ENCODE peak calls at places on chromosomes 3 and 15, in six cellular contexts. K, J, W, U, R and Z are unnamed samples.
A peak's percentile ranks its signal among the peaks of the same experiment; 100 is the strongest.

GRCh38 chr3:124360626-124361025 is 368.7 kb upstream of the ROPN1 start:
- DNase-seq in U (no peak), W (no peak), R (no peak), K (no peak), J (no peak), Z (no peak)

GRCh38 chr3:85254738-85255137 is 295.9 kb downstream of the CADM2 start:
- DNase-seq in J (peak; percentile 60), U (no peak), R (no peak), W (no peak), K (no peak), Z (no peak)

GRCh38 chr3:46917257-46917656 is 39.7 kb downstream of the PTH1R start:
- DNase-seq in U (no peak), W (no peak), K (peak; percentile 9), J (no peak), R (no peak), Z (peak; percentile 19)

GRCh38 chr3:23888617-23889228 is 28.1 kb downstream of the NKIRAS1 start:
- DNase-seq in U (no peak), W (no peak), J (peak; percentile 64), R (no peak), K (no peak), Z (no peak)

GRCh38 chr3:158492685-158493084 is 78.3 kb upstream of the MLF1 start:
- DNase-seq in W (no peak), R (no peak), J (no peak), K (no peak), U (no peak), Z (no peak)

GRCh38 chr15:88983861-88984429 is 70.8 kb upstream of the MFGE8 start:
- DNase-seq in R (no peak), J (no peak), W (no peak), U (no peak), K (no peak), Z (no peak)

GRCh38 chr3:183551930-183552329 is 3.6 kb downstream of the KLHL6 start:
- DNase-seq in W (no peak), K (no peak), R (no peak), J (no peak), U (no peak), Z (peak; percentile 61)

GRCh38 chr15:63109498-63110290 is 12.0 kb upstream of the LACTB start:
- DNase-seq in J (peak; percentile 73), U (no peak), W (no peak), K (no peak), R (no peak), Z (no peak)

GRCh38 chr15:28125673-28126651 is 26.8 kb upstream of the OCA2 start:
- DNase-seq in K (no peak), U (no peak), R (no peak), J (peak; percentile 64), W (no peak), Z (no peak)

GRCh38 chr15:39584662-39585393 is 3.9 kb downstream of the THBS1 start:
- DNase-seq in K (no peak), J (peak; percentile 28), R (no peak), W (no peak), U (peak; percentile 18), Z (no peak)

GRCh38 chr15:99115300-99116215 is 10.7 kb downstream of the SYNM start:
- DNase-seq in W (no peak), U (no peak), R (no peak), K (peak; percentile 33), J (no peak), Z (no peak)

GRCh38 chr3:100047455-100048141 is 66.7 kb downstream of the FILIP1L start:
- DNase-seq in K (no peak), R (no peak), J (peak; percentile 97), U (peak; percentile 80), W (no peak), Z (peak; percentile 49)

GRCh38 chr15:23823508-23823907 is 136.4 kb upstream of the NDN start:
- DNase-seq in W (no peak), U (no peak), J (no peak), K (no peak), R (no peak), Z (no peak)

GRCh38 chr15:101267320-101268104 is 9.8 kb downstream of the SELENOS start:
- DNase-seq in K (peak; percentile 74), W (no peak), U (peak; percentile 69), R (no peak), J (peak; percentile 91), Z (no peak)

GRCh38 chr3:19931767-19932188 is 2.2 kb downstream of the EFHB start:
- DNase-seq in U (no peak), K (no peak), J (no peak), W (no peak), R (no peak), Z (no peak)

GRCh38 chr3:47407896-47408838 is 27.3 kb downstream of the PTPN23 start:
- DNase-seq in W (no peak), K (no peak), J (no peak), R (no peak), U (no peak), Z (no peak)

GRCh38 chr3:197406266-197406665 is 107.9 kb upstream of the DLG1 start:
- DNase-seq in U (no peak), K (no peak), R (no peak), J (no peak), W (no peak), Z (no peak)

GRCh38 chr3:66487475-66487874 is 13.3 kb downstream of the LRIG1 start:
- DNase-seq in K (no peak), R (no peak), W (no peak), U (no peak), J (peak; percentile 65), Z (no peak)

DNA sequence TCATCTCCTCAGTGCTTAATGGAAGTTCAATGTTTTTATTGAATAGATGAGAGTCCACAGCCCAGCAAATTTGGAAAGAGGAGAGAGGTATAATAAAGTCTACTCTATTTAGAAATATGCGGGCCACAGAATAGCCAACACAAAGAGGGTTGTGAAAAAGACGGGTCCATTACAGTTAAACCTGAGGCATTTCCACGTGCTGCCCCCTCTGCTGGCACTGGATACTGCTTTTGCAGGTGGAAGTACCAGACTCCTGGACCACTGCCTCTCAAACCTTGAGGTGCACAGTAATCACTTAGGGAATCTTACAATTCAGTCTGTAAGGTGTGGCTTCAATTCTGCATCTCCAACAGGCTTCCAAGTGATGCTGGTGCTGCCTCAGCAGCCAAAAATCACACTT is 3.0 kb upstream of the TFDP2 start:
- DNase-seq in W (no peak), J (no peak), U (no peak), K (no peak), R (no peak), Z (no peak)
- TF ChIP-seq CTCF in W (no peak), J (no peak), U (peak; percentile 8), K (no peak), R (peak; percentile 53), Z (no peak)

DNA sequence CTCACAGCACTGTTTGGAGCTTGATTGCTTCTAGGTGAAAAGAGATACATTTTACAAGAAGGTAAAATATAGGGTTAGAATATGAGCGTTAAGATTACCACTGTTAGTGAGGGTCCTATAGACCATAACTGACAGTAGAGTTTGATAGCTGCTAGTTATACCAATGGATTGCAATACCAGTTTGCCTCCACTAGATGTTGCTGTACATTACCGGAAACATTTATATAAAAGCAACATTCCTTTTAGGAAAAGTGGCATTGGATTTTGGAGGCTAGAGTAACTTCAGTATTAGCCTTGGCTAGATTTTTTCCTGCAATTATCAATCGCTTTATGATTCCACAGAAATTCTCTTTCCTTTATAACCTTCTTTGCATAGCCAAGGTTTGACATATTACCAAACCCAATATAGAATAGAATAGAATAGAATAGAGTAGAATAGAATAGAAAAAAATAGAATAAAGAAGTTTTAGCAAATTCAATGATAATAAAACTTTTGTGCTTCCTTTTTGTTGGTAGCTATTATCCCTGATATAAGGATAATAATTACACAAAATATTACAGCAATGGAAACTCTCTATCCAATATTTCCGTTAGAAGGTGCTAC is 1093.6 kb upstream of the ALCAM start:
- DNase-seq in R (no peak), J (peak; percentile 53), W (no peak), K (no peak), U (no peak), Z (no peak)
- TF ChIP-seq CTCF in R (peak; percentile 77), J (peak; percentile 84), W (peak; percentile 47), K (peak; percentile 36), U (peak; percentile 62), Z (peak; percentile 37)

DNA sequence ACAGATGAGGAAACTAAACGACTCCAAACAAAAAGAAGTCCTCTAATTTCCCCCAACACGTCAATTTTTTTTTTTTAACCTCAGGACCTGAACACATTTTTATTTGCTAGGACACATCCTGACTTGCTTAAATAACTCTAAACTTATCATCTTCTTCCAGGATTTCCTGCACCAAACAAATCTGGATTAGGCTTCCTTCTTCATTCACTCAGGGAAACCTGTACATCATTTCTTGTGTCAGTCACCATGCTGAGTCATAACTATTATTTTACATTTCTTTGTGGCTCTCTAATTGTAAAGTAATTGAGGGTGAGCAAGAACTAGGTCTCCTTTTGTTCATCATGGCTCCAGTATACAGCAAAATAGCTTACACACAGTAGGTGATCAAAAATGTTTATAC is 433.4 kb upstream of the GBE1 start:
- DNase-seq in K (no peak), W (no peak), J (no peak), R (no peak), U (no peak), Z (no peak)
- TF ChIP-seq CTCF in K (no peak), W (no peak), J (no peak), R (no peak), U (no peak), Z (no peak)

DNA sequence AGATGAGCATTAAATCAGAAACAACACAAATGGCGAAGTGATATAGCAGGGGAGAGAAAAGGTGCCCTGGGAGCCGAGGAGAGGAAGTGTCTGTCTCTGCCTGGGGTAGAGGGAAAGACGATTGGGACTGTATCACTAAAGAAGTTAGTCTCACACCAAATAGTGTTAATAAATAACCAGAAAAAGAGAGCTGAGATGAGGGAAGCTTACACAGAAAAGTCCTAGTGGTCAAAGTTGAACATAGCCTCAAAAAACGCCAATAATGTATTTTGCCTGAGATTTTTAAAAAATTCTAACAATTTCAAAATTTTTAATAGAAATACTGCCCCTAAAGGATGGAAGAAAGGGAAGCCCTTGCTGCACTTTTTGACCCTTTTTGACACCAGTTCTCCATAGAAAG is 417.6 kb downstream of the TUSC7 start:
- DNase-seq in R (no peak), W (no peak), J (no peak), K (no peak), U (no peak), Z (no peak)
- TF ChIP-seq CTCF in R (peak; percentile 48), W (no peak), J (no peak), K (no peak), U (no peak), Z (peak; percentile 24)

GRCh38 chr3:58784425-58784824 is 117.9 kb upstream of the FAM3D start:
- DNase-seq in U (no peak), W (no peak), J (no peak), K (no peak), R (no peak), Z (no peak)

GRCh38 chr3:58784888-58785287 is 118.3 kb upstream of the FAM3D start:
- DNase-seq in U (no peak), W (no peak), R (no peak), J (no peak), K (no peak), Z (no peak)

GRCh38 chr3:58779934-58780333 is 113.4 kb upstream of the FAM3D start:
- DNase-seq in W (no peak), U (no peak), R (no peak), J (no peak), K (no peak), Z (no peak)

DNA sequence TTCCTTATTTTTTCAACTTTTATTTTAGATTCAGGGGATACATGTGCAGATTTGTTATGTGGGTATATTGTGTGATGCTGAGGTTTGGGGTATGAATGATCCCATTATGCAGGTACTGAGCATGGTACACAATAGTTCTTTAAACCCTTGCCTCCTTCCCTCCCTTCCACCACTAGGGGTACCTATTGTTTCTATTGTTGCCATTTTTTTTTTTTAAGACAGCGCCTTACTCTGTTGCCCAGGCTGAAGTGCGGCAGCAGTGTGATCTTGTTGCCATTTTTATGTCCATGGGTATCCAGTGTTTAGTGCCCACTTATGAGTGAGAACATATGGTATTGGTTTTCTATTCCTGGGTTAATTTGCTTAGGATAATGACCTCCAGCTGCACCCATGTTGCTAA is 117.3 kb upstream of the FAM3D start:
- DNase-seq in J (no peak), U (no peak), W (no peak), R (no peak), K (no peak), Z (no peak)
- TF ChIP-seq CTCF in J (no peak), U (no peak), W (no peak), R (no peak), K (no peak), Z (no peak)